ENCODE peak calls at places on chromosomes 13 and 19, in six cellular contexts. G, U, V, F, X and L are unnamed samples.

GRCh38 chr13:26759907-26760834 is at the start of gene GPR12:
- DNase-seq in X (peak), U (no peak), V (no peak), F (peak), G (peak), L (no peak)

GRCh38 chr13:44760434-44760833 is 184.3 kb upstream of the TSC22D1 start:
- DNase-seq in U (no peak), G (no peak), V (no peak), X (no peak), F (no peak), L (no peak)

GRCh38 chr19:6527893-6528543 is 2.8 kb upstream of the TNFSF9 start:
- DNase-seq in G (no peak), X (no peak), U (no peak), F (no peak), V (no peak), L (no peak)

GRCh38 chr13:112154301-112155060 is 87.5 kb downstream of the SOX1 start:
- DNase-seq in V (no peak), X (no peak), F (no peak), U (no peak), G (no peak), L (no peak)

GRCh38 chr13:50916701-50917184 is 7.2 kb downstream of the RNASEH2B start:
- DNase-seq in G (no peak), X (no peak), V (no peak), U (no peak), F (no peak), L (no peak)

GRCh38 chr13:44797685-44798084 is 191.6 kb downstream of the NUFIP1 start:
- DNase-seq in V (no peak), G (no peak), U (no peak), F (no peak), X (no peak), L (no peak)

GRCh38 chr13:111458739-111459138 is 138.3 kb downstream of the TEX29 start:
- DNase-seq in V (no peak), X (no peak), G (no peak), F (no peak), U (no peak), L (no peak)

GRCh38 chr19:3692141-3693029 is 7.9 kb downstream of the PIP5K1C start:
- DNase-seq in G (no peak), U (no peak), V (no peak), X (peak), F (no peak), L (no peak)

GRCh38 chr19:37079238-37079637 is 1.0 kb downstream of the ZNF420 start:
- DNase-seq in U (no peak), X (no peak), G (no peak), V (no peak), F (no peak), L (no peak)

GRCh38 chr13:98506343-98507059 is 70.4 kb downstream of the STK24 start:
- DNase-seq in V (no peak), F (no peak), X (no peak), G (no peak), U (no peak), L (no peak)

GRCh38 chr13:76982051-76982450 is 9.8 kb upstream of the CLN5 start:
- DNase-seq in G (no peak), V (no peak), U (no peak), F (no peak), X (no peak), L (no peak)

GRCh38 chr13:65901723-65902122 is 1328.4 kb downstream of the PCDH9 start:
- DNase-seq in G (no peak), F (no peak), U (no peak), X (no peak), V (no peak), L (no peak)

GRCh38 chr13:44197791-44198770 is 175.5 kb upstream of the SERP2 start:
- DNase-seq in U (no peak), X (no peak), V (no peak), F (no peak), G (peak), L (no peak)

GRCh38 chr19:47707135-47707925 is 5.9 kb upstream of the EHD2 start:
- DNase-seq in U (no peak), V (no peak), X (peak), G (peak), F (peak), L (peak)

GRCh38 chr13:67230774-67231480 is 791 bp upstream of the PCDH9 start:
- DNase-seq in X (peak), G (peak), F (peak), V (peak), U (no peak), L (peak)

GRCh38 chr13:34128661-34129060 is 310.7 kb downstream of the RFC3 start:
- DNase-seq in F (no peak), U (no peak), V (no peak), G (no peak), X (no peak), L (no peak)

GRCh38 chr13:44842158-44842557 is 147.1 kb downstream of the NUFIP1 start:
- DNase-seq in G (peak), X (no peak), U (no peak), V (no peak), F (peak), L (no peak)

GRCh38 chr19:30092721-30093569 is 150.9 kb downstream of the URI1 start:
- DNase-seq in G (no peak), U (no peak), F (no peak), V (no peak), X (no peak), L (peak)

GRCh38 chr13:33072282-33072681 is 56.1 kb downstream of the KL start:
- DNase-seq in F (no peak), U (no peak), G (no peak), X (no peak), V (no peak), L (no peak)

GRCh38 chr13:56886398-56886797 is 254.3 kb upstream of the PRR20A start:
- DNase-seq in F (no peak), X (no peak), V (no peak), G (no peak), U (no peak), L (no peak)

GRCh38 chr19:41541990-41542584 is 33.9 kb upstream of the CEACAM21 start:
- DNase-seq in U (no peak), X (peak), G (peak), V (no peak), F (no peak), L (peak)

GRCh38 chr19:9937001-9937411 is 691 bp upstream of the OLFM2 start:
- DNase-seq in V (no peak), X (peak), G (no peak), U (no peak), F (no peak), L (no peak)

GRCh38 chr19:39531834-39532232 is 819 bp downstream of the EID2B start:
- DNase-seq in V (no peak), F (no peak), G (no peak), X (no peak), U (no peak), L (no peak)

GRCh38 chr13:96100457-96101220 is 10.7 kb downstream of the HS6ST3 start:
- DNase-seq in G (no peak), F (no peak), V (no peak), X (no peak), U (no peak), L (no peak)

GRCh38 chr19:29860492-29860891 is 48.7 kb downstream of the CCNE1 start:
- DNase-seq in U (no peak), V (no peak), X (no peak), G (no peak), F (no peak), L (no peak)

GRCh38 chr19:8342316-8342683 is 762 bp downstream of the KANK3 start:
- DNase-seq in V (no peak), F (no peak), G (no peak), X (no peak), U (no peak), L (no peak)
- H3K4me3 ChIP-seq in V (no peak), F (no peak), G (no peak), X (no peak), U (peak), L (no peak)

GRCh38 chr13:41019027-41019487 is at the start of gene ELF1:
- DNase-seq in X (no peak), F (peak), U (peak), V (peak), G (peak), L (no peak)
- H3K4me3 ChIP-seq in X (no peak), F (no peak), U (peak), V (no peak), G (peak), L (no peak)

GRCh38 chr19:57613941-57614743 is at the start of gene ZNF134:
- DNase-seq in U (peak), G (peak), X (peak), V (peak), F (peak), L (peak)

GRCh38 chr19:57611113-57611512 is 2.9 kb upstream of the ZNF134 start:
- DNase-seq in U (no peak), V (no peak), G (no peak), F (no peak), X (no peak), L (no peak)

GRCh38 chr19:57620673-57621348 is 6.8 kb downstream of the ZNF134 start:
- DNase-seq in G (peak), X (no peak), U (no peak), F (no peak), V (no peak), L (no peak)

DNA sequence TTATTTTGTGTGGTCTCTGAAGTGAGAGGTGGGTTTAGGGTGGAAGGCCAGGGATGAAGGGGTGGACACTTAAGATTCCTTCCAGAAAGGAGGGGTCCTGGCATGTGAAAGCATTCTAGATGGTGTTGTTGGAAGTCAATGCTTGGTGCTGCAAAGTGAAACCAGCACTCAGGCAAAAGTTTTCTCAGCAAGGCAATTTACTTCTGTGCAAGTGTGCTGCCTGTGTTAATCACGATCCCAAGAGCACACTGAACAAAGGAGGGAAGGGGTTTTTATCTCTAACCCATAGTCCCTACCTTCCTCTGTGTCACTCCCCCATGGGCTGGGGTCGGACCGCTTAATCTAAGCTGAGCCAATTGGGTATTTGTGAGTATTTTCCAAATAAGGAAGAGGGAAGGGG is 1.3 kb downstream of the ZNF134 start:
- DNase-seq in X (no peak), U (no peak), F (no peak), V (no peak), G (no peak), L (no peak)
- H3K4me3 ChIP-seq in X (peak), U (peak), F (peak), V (peak), G (peak), L (peak)

DNA sequence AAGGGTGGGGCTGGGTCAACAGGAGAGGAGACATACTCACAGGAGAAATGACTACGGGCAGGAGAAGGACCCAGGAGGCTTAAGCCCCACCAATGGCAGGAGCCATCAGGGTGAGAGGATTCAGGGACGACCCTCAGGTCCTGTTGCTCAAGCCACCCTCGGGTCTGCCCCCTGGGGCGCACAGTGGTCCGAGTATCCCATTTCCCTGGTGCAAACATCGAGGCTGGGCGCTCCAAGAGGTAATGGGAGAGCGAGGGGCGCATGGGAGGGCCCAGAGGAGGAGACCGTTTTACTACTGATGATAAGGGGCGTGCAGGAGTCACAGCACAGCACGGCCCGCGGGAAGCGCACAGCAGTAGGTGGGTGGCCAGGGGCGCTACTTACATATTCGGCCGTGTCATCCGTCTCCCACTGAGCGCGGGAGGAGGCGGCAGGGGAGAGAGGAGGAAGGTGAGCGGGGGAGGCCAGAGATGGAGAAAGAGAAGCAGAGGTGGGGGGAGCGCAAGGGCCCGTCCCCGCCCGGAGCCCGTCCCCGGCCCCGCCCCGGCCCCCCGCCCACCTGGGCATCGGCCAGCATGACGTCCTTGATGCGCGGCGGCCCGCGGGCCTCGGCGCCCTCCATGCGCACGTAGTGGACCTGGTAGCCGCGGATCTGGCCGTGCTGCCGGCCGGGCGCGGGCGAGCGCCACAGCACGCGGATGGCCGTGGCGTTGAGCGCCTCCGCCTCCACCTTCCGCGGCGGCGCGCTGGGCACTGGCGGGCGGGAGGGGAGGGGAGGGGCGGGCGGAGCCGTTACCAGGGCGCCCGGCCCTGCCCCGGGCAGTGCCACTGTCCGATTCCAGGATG is 111.5 kb downstream of the PTPRS start:
- DNase-seq in U (no peak), F (no peak), V (no peak), X (no peak), G (no peak), L (peak)
- H3K4me3 ChIP-seq in U (no peak), F (no peak), V (no peak), X (no peak), G (no peak), L (no peak)

DNA sequence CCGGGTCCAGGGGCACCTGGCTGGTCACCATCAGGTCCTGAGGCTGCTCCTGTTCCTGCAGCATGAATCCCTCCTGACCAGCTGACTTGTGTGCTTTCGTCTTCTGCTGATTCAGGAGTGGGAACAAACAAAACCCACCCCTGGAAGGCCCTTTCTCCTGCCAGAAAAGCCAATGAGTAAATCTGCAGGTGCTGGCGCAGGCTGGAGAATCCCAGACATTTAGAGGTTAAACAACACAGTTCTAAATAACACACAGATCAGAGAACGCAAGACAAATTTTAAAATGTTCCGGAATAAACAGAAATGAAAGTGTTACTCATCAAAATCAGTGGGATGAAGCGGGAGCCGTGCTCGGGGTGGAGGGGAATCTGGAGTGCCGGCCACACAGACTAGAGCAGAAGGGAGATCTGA is 60.6 kb upstream of the C13orf46 start:
- DNase-seq in X (no peak), G (peak), V (no peak), F (no peak), U (no peak), L (no peak)
- H3K4me3 ChIP-seq in X (no peak), G (no peak), V (no peak), F (no peak), U (no peak), L (no peak)

GRCh38 chr19:50818859-50819472 is 4.6 kb downstream of the KLK1 start:
- DNase-seq in G (no peak), V (no peak), X (no peak), F (no peak), U (no peak), L (no peak)
- H3K4me3 ChIP-seq in G (no peak), V (no peak), X (no peak), F (no peak), U (no peak), L (no peak)

GRCh38 chr19:383922-384800 is 24.8 kb downstream of the C2CD4C start:
- DNase-seq in U (no peak), V (no peak), F (no peak), G (no peak), X (peak), L (peak)

GRCh38 chr19:378706-379105 is 30.2 kb downstream of the C2CD4C start:
- DNase-seq in F (no peak), V (no peak), U (no peak), X (no peak), G (no peak), L (no peak)

GRCh38 chr19:379796-380195 is 29.2 kb downstream of the C2CD4C start:
- DNase-seq in G (no peak), U (no peak), V (no peak), F (no peak), X (no peak), L (no peak)

GRCh38 chr19:384801-385169 is 24.2 kb downstream of the C2CD4C start:
- DNase-seq in X (no peak), F (no peak), V (no peak), G (no peak), U (no peak), L (no peak)

DNA sequence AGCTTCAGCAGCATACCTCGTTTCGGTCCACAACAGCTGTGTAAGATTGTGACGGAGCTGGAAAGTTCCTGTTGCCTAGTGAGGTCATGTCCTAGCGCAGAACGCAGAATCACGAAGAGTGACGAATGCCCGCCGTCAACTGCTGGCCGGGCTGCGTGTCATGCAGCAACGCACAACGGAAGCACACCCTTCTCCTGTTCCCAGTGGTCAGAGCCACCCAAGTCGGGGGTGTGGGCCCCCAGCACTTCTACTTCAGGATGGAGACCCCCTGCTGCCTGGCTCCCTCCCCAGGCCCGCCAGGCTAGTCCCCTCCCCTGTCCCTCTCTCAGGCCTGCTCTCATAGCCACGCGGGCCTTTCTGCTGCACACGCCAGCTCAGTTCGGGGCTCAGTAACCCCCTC is 25.9 kb downstream of the C2CD4C start:
- DNase-seq in U (no peak), V (no peak), X (no peak), G (no peak), F (no peak), L (no peak)
- H3K4me3 ChIP-seq in U (no peak), V (no peak), X (no peak), G (no peak), F (no peak), L (no peak)

GRCh38 chr19:35990771-35991730 is 3.9 kb upstream of the SDHAF1 start:
- DNase-seq in X (no peak), F (no peak), V (no peak), G (no peak), U (no peak), L (no peak)

GRCh38 chr19:35986111-35986510 is 8.9 kb upstream of the SDHAF1 start:
- DNase-seq in G (no peak), V (no peak), X (no peak), F (no peak), U (no peak), L (no peak)

GRCh38 chr19:35986664-35987570 is 8.1 kb upstream of the SDHAF1 start:
- DNase-seq in F (no peak), X (peak), V (no peak), G (no peak), U (no peak), L (peak)

GRCh38 chr19:35988824-35989223 is 6.2 kb upstream of the SDHAF1 start:
- DNase-seq in F (no peak), G (no peak), V (no peak), X (no peak), U (no peak), L (no peak)

DNA sequence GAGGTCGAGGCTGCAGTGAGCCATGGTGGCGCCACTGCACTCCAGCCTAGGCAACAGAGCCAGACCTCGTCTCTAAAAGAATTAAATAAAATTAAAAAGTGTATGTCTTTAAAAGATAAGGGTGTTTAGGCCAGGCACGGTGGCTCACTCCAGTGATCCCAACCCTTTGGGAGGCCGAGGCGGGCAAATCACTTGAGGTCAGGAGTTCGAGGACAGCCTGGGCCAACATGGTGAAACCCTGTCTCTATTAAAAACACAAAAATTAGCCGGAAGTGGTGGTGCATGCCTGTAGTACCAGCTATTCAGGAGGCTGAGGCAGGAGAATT is 7.5 kb upstream of the SDHAF1 start:
- DNase-seq in F (no peak), G (no peak), X (no peak), U (no peak), V (no peak), L (no peak)
- H3K4me3 ChIP-seq in F (no peak), G (no peak), X (peak), U (no peak), V (no peak), L (peak)